ENCODE peak calls at places on chromosomes 11 and 22, in four cellular contexts. Y is AG08396, Z is fibroblast of lung, D is upper lobe of right lung. X is an unnamed sample.

GRCh38 chr11:111378773-111379499 is at the start of gene POU2AF1:
- DNase-seq in Y (peak), Z (no peak), D (no peak), X (no peak)

GRCh38 chr11:42521994-42522393 is 789.8 kb upstream of the API5 start:
- DNase-seq in Y (no peak), Z (no peak), D (no peak), X (peak)

GRCh38 chr22:38350444-38351359 is 33.5 kb upstream of the CSNK1E start:
- DNase-seq in Y (no peak), Z (no peak), D (peak), X (no peak)

GRCh38 chr22:44623771-44624510 is 78.1 kb upstream of the PRR5 start:
- DNase-seq in Y (peak), Z (peak), D (no peak), X (peak)

GRCh38 chr11:122422707-122423106 is 232.8 kb upstream of the UBASH3B start:
- DNase-seq in Y (no peak), Z (no peak), D (no peak), X (no peak)

GRCh38 chr11:36265793-36266628 is 23.2 kb downstream of the COMMD9 start:
- DNase-seq in Y (peak), Z (peak), D (peak), X (peak)

GRCh38 chr11:119798656-119799055 is 69.7 kb upstream of the NECTIN1 start:
- DNase-seq in Y (no peak), Z (no peak), D (peak), X (no peak)

GRCh38 chr22:19832476-19833108 is 22.1 kb downstream of the GNB1L start:
- DNase-seq in Y (no peak), Z (no peak), D (no peak), X (no peak)

GRCh38 chr11:2989551-2989950 is 2.6 kb downstream of the NAP1L4 start:
- DNase-seq in Y (no peak), Z (no peak), D (no peak), X (no peak)

GRCh38 chr11:36574486-36574885 is 6.7 kb downstream of the RAG1 start:
- DNase-seq in Y (no peak), Z (no peak), D (no peak), X (peak)

GRCh38 chr11:111957663-111958415 is 20.7 kb downstream of the DIXDC1 start:
- DNase-seq in Y (no peak), Z (no peak), D (no peak), X (no peak)

GRCh38 chr11:1931791-1932480 is 12.4 kb downstream of the TNNT3 start:
- DNase-seq in Y (no peak), Z (no peak), D (no peak), X (no peak)

GRCh38 chr22:22595001-22595835 is 36.2 kb upstream of the PRAME start:
- DNase-seq in Y (no peak), Z (no peak), D (no peak), X (no peak)

GRCh38 chr11:3808846-3809623 is 675 bp downstream of the PGAP2 start:
- DNase-seq in Y (peak), Z (peak), D (no peak), X (peak)

GRCh38 chr22:37498289-37498909 is 12.2 kb upstream of the MFNG start:
- DNase-seq in Y (no peak), Z (no peak), D (peak), X (peak)

GRCh38 chr11:10594407-10594806 is 25.9 kb upstream of the LYVE1 start:
- DNase-seq in Y (no peak), Z (no peak), D (no peak), X (peak)

GRCh38 chr11:126712017-126712625 is 288.4 kb downstream of the KIRREL3 start:
- DNase-seq in Y (no peak), Z (no peak), D (no peak), X (no peak)

GRCh38 chr11:126194121-126194543 is 17.3 kb downstream of the RPUSD4 start:
- DNase-seq in Y (peak), Z (peak), D (no peak), X (peak)

GRCh38 chr22:39308614-39309363 is 10.6 kb downstream of the RPL3 start:
- DNase-seq in Y (peak), Z (peak), D (no peak), X (peak)

GRCh38 chr11:46894506-46894905 is 23.8 kb downstream of the LRP4 start:
- DNase-seq in Y (no peak), Z (no peak), D (no peak), X (no peak)

GRCh38 chr11:121035169-121035755 is 11.4 kb downstream of the TBCEL start:
- DNase-seq in Y (no peak), Z (no peak), D (no peak), X (no peak)

GRCh38 chr11:127890026-127890611 is 697.2 kb downstream of the ETS1 start:
- DNase-seq in Y (no peak), Z (peak), D (no peak), X (no peak)

GRCh38 chr11:43177938-43178337 is 133.9 kb upstream of the API5 start:
- DNase-seq in Y (no peak), Z (no peak), D (no peak), X (no peak)